ENCODE peak calls at places on chromosomes 2 and 18, in five cellular contexts. T is HFFc6; A is activated T-helper 1 cell treated with anti-CD3 and anti-CD28 coated beads, Interleukin-2, amount 50 U/mL, for 16 hours; N is GM06990; S is transverse colon. Z is an unnamed sample.

GRCh38 chr18:79424880-79425572 is 29.3 kb downstream of the NFATC1 start:
- DNase-seq in T (no peak), A (no peak), N (no peak), S (no peak), Z (no peak)

GRCh38 chr2:240925191-240925575 is 19.0 kb downstream of the CROCC2 start:
- DNase-seq in T (no peak), A (peak), N (peak), S (peak), Z (no peak)

GRCh38 chr2:234165421-234165820 is 114.9 kb downstream of the SPP2 start:
- DNase-seq in T (peak), A (no peak), N (no peak), S (no peak), Z (peak)

GRCh38 chr2:95387358-95387757 is 15.2 kb upstream of the FAHD2A start:
- DNase-seq in T (no peak), A (no peak), N (no peak), S (no peak), Z (no peak)

GRCh38 chr18:35508746-35509338 is 11.1 kb upstream of the INO80C start:
- DNase-seq in T (no peak), A (no peak), N (no peak), S (no peak), Z (no peak)

GRCh38 chr2:63537306-63537705 is 51.0 kb downstream of the WDPCP start:
- DNase-seq in T (peak), A (no peak), N (no peak), S (no peak), Z (peak)

GRCh38 chr2:240623531-240624010 is 1.7 kb upstream of the GPR35 start:
- DNase-seq in T (no peak), A (no peak), N (no peak), S (no peak), Z (no peak)

GRCh38 chr2:237471457-237472186 is 15.4 kb upstream of the MLPH start:
- DNase-seq in T (peak), A (no peak), N (no peak), S (peak), Z (no peak)

GRCh38 chr2:95310651-95311050 is 13.5 kb downstream of the KCNIP3 start:
- DNase-seq in T (no peak), A (no peak), N (no peak), S (peak), Z (no peak)

GRCh38 chr2:189444322-189444721 is 3.0 kb downstream of the WDR75 start:
- DNase-seq in T (no peak), A (no peak), N (peak), S (no peak), Z (no peak)

GRCh38 chr2:118705032-118705431 is 142.4 kb downstream of the EN1 start:
- DNase-seq in T (peak), A (no peak), N (no peak), S (no peak), Z (no peak)

GRCh38 chr18:79217979-79218604 is 148.9 kb downstream of the ATP9B start:
- DNase-seq in T (no peak), A (no peak), N (no peak), S (no peak), Z (no peak)

GRCh38 chr18:46220116-46220515 is 115.9 kb downstream of the HAUS1 start:
- DNase-seq in T (peak), A (no peak), N (no peak), S (no peak), Z (peak)

GRCh38 chr2:103788875-103789715 is 1027.3 kb downstream of the TMEM182 start:
- DNase-seq in T (no peak), A (no peak), N (no peak), S (no peak), Z (peak)

GRCh38 chr18:22168360-22168921 is 948 bp upstream of the GATA6 start:
- DNase-seq in T (no peak), A (no peak), N (peak), S (peak), Z (no peak)

GRCh38 chr18:43692291-43692690 is 415.0 kb upstream of the SYT4 start:
- DNase-seq in T (peak), A (no peak), N (no peak), S (no peak), Z (no peak)

GRCh38 chr18:74142251-74142650 is 5.4 kb downstream of the FBXO15 start:
- DNase-seq in T (no peak), A (no peak), N (no peak), S (no peak), Z (no peak)

GRCh38 chr2:216780843-216781242 is 79.0 kb downstream of the TNP1 start:
- DNase-seq in T (no peak), A (no peak), N (no peak), S (no peak), Z (no peak)

GRCh38 chr2:136360790-136361189 is 242.8 kb upstream of the CXCR4 start:
- DNase-seq in T (no peak), A (no peak), N (no peak), S (no peak), Z (no peak)

GRCh38 chr2:53442783-53443182 is 324.8 kb upstream of the CHAC2 start:
- DNase-seq in T (no peak), A (no peak), N (no peak), S (peak), Z (no peak)

GRCh38 chr18:63213936-63214671 is 105.5 kb downstream of the BCL2 start:
- DNase-seq in T (no peak), A (no peak), N (no peak), S (no peak), Z (no peak)

GRCh38 chr2:74399785-74400184 is 19.7 kb upstream of the DCTN1 start:
- DNase-seq in T (no peak), A (no peak), N (no peak), S (no peak), Z (no peak)

GRCh38 chr18:62334110-62334509 is 9.0 kb downstream of the TNFRSF11A start:
- DNase-seq in T (peak), A (no peak), N (no peak), S (peak), Z (no peak)

GRCh38 chr2:150735894-150736498 is 248.5 kb upstream of the RND3 start:
- DNase-seq in T (no peak), A (no peak), N (no peak), S (no peak), Z (no peak)

GRCh38 chr18:75884728-75885127 is 457.2 kb upstream of the SMIM21 start:
- DNase-seq in T (no peak), A (no peak), N (no peak), S (no peak), Z (no peak)

Z was measured in kidney glomerular epithelial cell.